ENCODE peak calls at places on chromosomes 6 and 20, in nine cellular contexts. U is activated CD4-positive, CD25-positive, alpha-beta regulatory T cell; C is ACHN; P is GM04504; A is HuH-7.5; R is activated CD8-positive, alpha-beta T cell treated with anti-CD3 and anti-CD28 coated beads for 36 hours; F is NCI-H2081; O is uterus; G is ELR. X is an unnamed sample.
A peak's percentile ranks its signal among the peaks of the same experiment; 100 is the strongest.

GRCh38 chr6:25417206-25417605 is 138.0 kb downstream of the CARMIL1 start:
- DNase-seq in U (no peak), P (no peak), O (no peak), R (no peak), F (no peak), C (peak; percentile 12), G (no peak), A (no peak), X (no peak)

GRCh38 chr6:113719545-113719944 is 137.6 kb upstream of the MARCKS start:
- DNase-seq in O (no peak), C (no peak), U (no peak), R (no peak), G (peak; percentile 75), F (no peak), P (no peak), A (no peak), X (no peak)

GRCh38 chr6:10722570-10722819 is 375 bp upstream of the TMEM14C start:
- DNase-seq in U (no peak), O (no peak), C (no peak), F (no peak), A (no peak), G (no peak), P (no peak), R (no peak), X (no peak)

GRCh38 chr6:88574666-88575065 is 388.8 kb downstream of the RNGTT start:
- DNase-seq in R (no peak), O (no peak), G (no peak), F (no peak), P (no peak), U (no peak), C (no peak), A (no peak), X (no peak)

GRCh38 chr6:16181429-16182359 is 52.8 kb downstream of the MYLIP start:
- DNase-seq in P (no peak), R (no peak), G (no peak), A (no peak), C (no peak), U (no peak), F (no peak), O (peak; percentile 51), X (no peak)

GRCh38 chr6:9710574-9710973 is 704.3 kb downstream of the TFAP2A start:
- DNase-seq in O (no peak), P (no peak), G (no peak), U (no peak), A (no peak), C (no peak), R (no peak), F (no peak), X (no peak)

GRCh38 chr20:21710341-21710740 is 4.9 kb downstream of the PAX1 start:
- DNase-seq in P (no peak), C (no peak), R (no peak), U (no peak), G (no peak), F (no peak), O (no peak), A (no peak), X (no peak)

GRCh38 chr20:32232487-32232886 is 24.8 kb downstream of the POFUT1 start:
- DNase-seq in U (no peak), C (no peak), P (no peak), R (peak; percentile 74), F (no peak), A (no peak), G (no peak), O (no peak), X (no peak)

GRCh38 chr6:108888052-108888451 is 39.8 kb downstream of the ARMC2 start:
- DNase-seq in G (no peak), A (no peak), O (no peak), C (no peak), R (no peak), P (no peak), F (no peak), U (no peak), X (no peak)

GRCh38 chr6:132919028-132919427 is 104.7 kb downstream of the RPS12 start:
- DNase-seq in F (no peak), G (no peak), R (no peak), C (no peak), A (no peak), P (no peak), U (no peak), O (no peak), X (no peak)

GRCh38 chr6:157251565-157252247 is 71.6 kb downstream of the TMEM242 start:
- DNase-seq in G (no peak), A (no peak), F (no peak), P (no peak), U (no peak), C (no peak), O (no peak), R (no peak), X (no peak)

GRCh38 chr6:167394330-167394729 is 69.4 kb downstream of the TTLL2 start:
- DNase-seq in F (no peak), U (no peak), A (no peak), O (no peak), P (no peak), C (no peak), G (no peak), R (no peak), X (no peak)

GRCh38 chr20:4661191-4661590 is 60.5 kb upstream of the PRND start:
- DNase-seq in C (no peak), P (no peak), F (no peak), O (no peak), G (no peak), R (peak; percentile 65), U (no peak), A (no peak), X (no peak)

GRCh38 chr6:135535989-135536414 is 38.5 kb upstream of the AHI1 start:
- DNase-seq in O (no peak), F (peak; percentile 30), U (no peak), G (peak; percentile 92), A (peak; percentile 8), R (peak; percentile 18), C (peak; percentile 60), P (peak; percentile 64), X (peak; percentile 42)

GRCh38 chr20:61691978-61692377 is 373.7 kb downstream of the TAF4 start:
- DNase-seq in F (no peak), A (no peak), R (no peak), P (no peak), O (no peak), U (no peak), G (no peak), C (no peak), X (no peak)

GRCh38 chr6:29447670-29448069 is 8.6 kb downstream of the OR10C1 start:
- DNase-seq in F (no peak), P (no peak), R (no peak), C (no peak), O (no peak), A (no peak), U (no peak), G (peak; percentile 85), X (no peak)